ENCODE peak calls at places on chromosome 20, in seven cellular contexts. Q is choroid plexus epithelial cell, Y is B cell, U is dorsolateral prefrontal cortex, A is coronary artery, F is ovary, E is colonic mucosa. K is an unnamed sample.

GRCh38 chr20:47521059-47521808 is 19.5 kb downstream of the NCOA3 start:
- DNase-seq in Q (no peak), Y (no peak), U (no peak), A (no peak), F (no peak), E (no peak), K (no peak)

GRCh38 chr20:24917056-24917455 is 32.0 kb upstream of the CST7 start:
- DNase-seq in Q (no peak), Y (no peak), U (no peak), A (no peak), F (no peak), E (peak), K (no peak)

GRCh38 chr20:3690413-3690812 is 8.6 kb upstream of the ADAM33 start:
- DNase-seq in Q (no peak), Y (no peak), U (no peak), A (no peak), F (no peak), E (no peak), K (no peak)

GRCh38 chr20:16462711-16463110 is 110.5 kb downstream of the KIF16B start:
- DNase-seq in Q (no peak), Y (no peak), U (no peak), A (no peak), F (no peak), E (no peak), K (no peak)

GRCh38 chr20:20457392-20458126 is 89.7 kb downstream of the INSM1 start:
- DNase-seq in Q (peak), Y (no peak), U (no peak), A (no peak), F (no peak), E (no peak), K (no peak)

GRCh38 chr20:36924167-36925045 is 27.1 kb downstream of the SAMHD1 start:
- DNase-seq in Q (no peak), Y (no peak), U (no peak), A (no peak), F (no peak), E (no peak), K (no peak)

GRCh38 chr20:62183426-62184142 is 756 bp downstream of the MTG2 start:
- DNase-seq in Q (no peak), Y (no peak), U (no peak), A (no peak), F (no peak), E (no peak), K (no peak)

GRCh38 chr20:51042657-51043247 is 19.8 kb upstream of the KCNG1 start:
- DNase-seq in Q (no peak), Y (no peak), U (no peak), A (no peak), F (no peak), E (no peak), K (no peak)

GRCh38 chr20:46349742-46350056 is 41.4 kb upstream of the CDH22 start:
- DNase-seq in Q (no peak), Y (no peak), U (no peak), A (no peak), F (no peak), E (no peak), K (no peak)

GRCh38 chr20:63224272-63225081 is 8.5 kb upstream of the YTHDF1 start:
- DNase-seq in Q (peak), Y (no peak), U (peak), A (no peak), F (peak), E (no peak), K (no peak)

GRCh38 chr20:12173333-12173732 is 255.6 kb downstream of the BTBD3 start:
- DNase-seq in Q (no peak), Y (no peak), U (no peak), A (no peak), F (no peak), E (no peak), K (no peak)

GRCh38 chr20:36573798-36574277 is 441 bp downstream of the TGIF2 start:
- DNase-seq in Q (no peak), Y (peak), U (no peak), A (no peak), F (peak), E (peak), K (peak)

GRCh38 chr20:49028684-49029083 is 17.4 kb upstream of the CSE1L start:
- DNase-seq in Q (peak), Y (no peak), U (no peak), A (no peak), F (no peak), E (no peak), K (no peak)
- TF ChIP-seq CTCF in Q (peak), Y (peak), U (peak), A (no peak), F (no peak), E (no peak), K (peak)

GRCh38 chr20:38325167-38325566 is 21.1 kb upstream of the LBP start:
- DNase-seq in Q (no peak), Y (no peak), U (no peak), A (no peak), F (no peak), E (no peak), K (no peak)

GRCh38 chr20:38324159-38324558 is 20.2 kb downstream of the BPI start:
- DNase-seq in Q (no peak), Y (no peak), U (no peak), A (no peak), F (no peak), E (no peak), K (no peak)

GRCh38 chr20:38320221-38320620 is 16.3 kb downstream of the BPI start:
- DNase-seq in Q (no peak), Y (no peak), U (no peak), A (no peak), F (no peak), E (no peak), K (no peak)

GRCh38 chr20:38325905-38326304 is 20.4 kb upstream of the LBP start:
- DNase-seq in Q (no peak), Y (no peak), U (no peak), A (no peak), F (no peak), E (no peak), K (no peak)

GRCh38 chr20:38321959-38322598 is 18.1 kb downstream of the BPI start:
- DNase-seq in Q (peak), Y (no peak), U (peak), A (no peak), F (peak), E (no peak), K (no peak)
- TF ChIP-seq CTCF in Q (peak), Y (peak), U (peak), A (peak), F (peak), E (peak), K (peak)

GRCh38 chr20:9963029-9963428 is 71.8 kb upstream of the ANKEF1 start:
- DNase-seq in Q (no peak), Y (no peak), U (no peak), A (no peak), F (no peak), E (no peak), K (no peak)

GRCh38 chr20:9969626-9970025 is 65.2 kb upstream of the ANKEF1 start:
- DNase-seq in Q (no peak), Y (no peak), U (no peak), A (no peak), F (no peak), E (no peak), K (no peak)

GRCh38 chr20:9971746-9972145 is 63.0 kb upstream of the ANKEF1 start:
- DNase-seq in Q (no peak), Y (no peak), U (no peak), A (no peak), F (no peak), E (no peak), K (no peak)

DNA sequence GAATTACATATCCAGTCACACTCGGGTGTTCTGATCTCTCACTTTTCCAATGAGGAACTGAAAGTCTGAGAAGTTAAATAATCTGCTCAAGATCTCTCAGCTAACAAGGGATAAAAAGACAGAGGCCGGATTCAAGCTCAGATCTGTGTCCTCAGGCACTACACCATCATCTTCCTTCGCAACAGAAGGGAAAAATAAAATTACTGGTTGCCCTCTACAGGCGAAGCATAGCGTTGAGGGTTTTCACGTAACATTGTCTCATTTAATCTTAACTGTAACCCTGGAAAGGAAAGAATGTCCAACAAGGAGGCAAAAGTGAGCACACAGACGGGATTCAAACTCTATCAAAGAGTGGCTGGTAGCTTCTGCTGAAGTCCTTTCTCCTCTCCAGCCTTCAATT is 67.8 kb upstream of the ANKEF1 start:
- DNase-seq in Q (peak), Y (no peak), U (peak), A (no peak), F (no peak), E (no peak), K (no peak)
- TF ChIP-seq CTCF in Q (peak), Y (no peak), U (peak), A (no peak), F (no peak), E (no peak), K (peak)

DNA sequence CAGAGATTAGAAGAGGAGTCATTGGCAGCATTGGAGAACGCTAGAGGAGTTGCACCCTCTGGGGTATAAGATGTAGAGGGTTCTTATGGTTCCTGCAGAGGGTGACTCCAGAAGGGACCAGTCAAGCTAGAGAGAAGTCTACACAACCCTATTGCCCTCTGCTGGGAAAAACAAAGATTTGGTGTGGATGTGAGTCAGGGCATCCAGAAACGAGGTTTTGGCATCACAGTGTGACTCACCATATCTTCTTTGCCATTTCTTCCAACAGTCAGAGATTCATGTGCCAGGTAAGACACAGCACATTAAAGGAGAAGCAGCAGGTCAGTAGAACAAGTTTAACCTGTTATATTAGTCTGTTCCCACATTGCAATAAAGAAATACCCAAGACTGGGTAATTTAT is 598.8 kb downstream of the MAFB start:
- DNase-seq in Q (no peak), Y (no peak), U (no peak), A (no peak), F (no peak), E (no peak), K (no peak)
- TF ChIP-seq CTCF in Q (no peak), Y (no peak), U (no peak), A (no peak), F (no peak), E (no peak), K (no peak)

GRCh38 chr20:56554869-56555268 is 21.8 kb downstream of the FAM209B start:
- DNase-seq in Q (peak), Y (no peak), U (peak), A (no peak), F (peak), E (peak), K (no peak)
- TF ChIP-seq CTCF in Q (peak), Y (no peak), U (no peak), A (no peak), F (no peak), E (no peak), K (no peak)

GRCh38 chr20:60009826-60010616 is 51.8 kb downstream of the CDH26 start:
- DNase-seq in Q (no peak), Y (no peak), U (no peak), A (peak), F (no peak), E (no peak), K (no peak)
- TF ChIP-seq CTCF in Q (no peak), Y (no peak), U (peak), A (no peak), F (no peak), E (no peak), K (no peak)